ENCODE peak calls at places on chromosomes 13 and 19, in four cellular contexts. S is heart left ventricle, H is lower leg skin, O is AG04449. E is an unnamed sample.

GRCh38 chr19:17926044-17926443 is 6.8 kb upstream of the CCDC124 start:
- DNase-seq in H (no peak), O (no peak), S (no peak), E (no peak)

GRCh38 chr13:83794627-83795026 is 87.6 kb downstream of the SLITRK1 start:
- DNase-seq in H (no peak), S (no peak), O (no peak), E (no peak)

GRCh38 chr13:40983725-40984669 is 35.1 kb downstream of the ELF1 start:
- DNase-seq in O (no peak), S (no peak), H (no peak), E (no peak)

GRCh38 chr19:17333611-17334413 is 843 bp downstream of the ANO8 start:
- DNase-seq in O (no peak), H (no peak), S (no peak), E (peak; percentile 37)

GRCh38 chr19:2933490-2933910 is 11.3 kb downstream of the ZNF77 start:
- DNase-seq in H (peak; percentile 37), S (no peak), O (no peak), E (no peak)

GRCh38 chr19:28466107-28467045 is 746.6 kb downstream of the UQCRFS1 start:
- DNase-seq in S (peak; percentile 30), O (no peak), H (peak; percentile 88), E (peak; percentile 16)

GRCh38 chr19:47377801-47378200 is 28.7 kb downstream of the DHX34 start:
- DNase-seq in S (no peak), O (no peak), H (no peak), E (no peak)

GRCh38 chr19:45499196-45500180 is 1.2 kb downstream of the PPM1N start:
- DNase-seq in O (no peak), S (no peak), H (no peak), E (no peak)

GRCh38 chr19:29278716-29279115 is 65.8 kb upstream of the UQCRFS1 start:
- DNase-seq in H (no peak), S (no peak), O (no peak), E (no peak)

GRCh38 chr19:14843587-14843986 is 5.1 kb downstream of the OR7A10 start:
- DNase-seq in S (no peak), O (no peak), H (no peak), E (no peak)

GRCh38 chr19:19866599-19867248 is 1.0 kb downstream of the ZNF253 start:
- DNase-seq in O (no peak), H (peak; percentile 86), S (no peak), E (no peak)

GRCh38 chr19:44905437-44906160 is at the start of gene APOE:
- DNase-seq in S (no peak), O (no peak), H (no peak), E (no peak)

GRCh38 chr19:38375748-38376147 is 1.4 kb downstream of the PSMD8 start:
- DNase-seq in H (no peak), S (peak; percentile 61), O (no peak), E (no peak)

GRCh38 chr19:2867025-2867991 is at the start of gene ZNF556:
- DNase-seq in O (no peak), S (no peak), H (no peak), E (no peak)

GRCh38 chr13:63455938-63456337 is 2040.3 kb upstream of the PCDH20 start:
- DNase-seq in O (no peak), H (no peak), S (no peak), E (no peak)

GRCh38 chr19:41377977-41378707 is 1.8 kb downstream of the TMEM91 start:
- DNase-seq in S (no peak), H (no peak), O (no peak), E (no peak)
- TF ChIP-seq CTCF in S (no peak), H (no peak), O (peak; percentile 27), E (no peak)

GRCh38 chr13:72565893-72566292 is 161.5 kb downstream of the MZT1 start:
- DNase-seq in O (no peak), H (no peak), S (no peak), E (peak; percentile 1)
- TF ChIP-seq CTCF in O (peak; percentile 37), H (no peak), S (no peak), E (peak; percentile 45)

GRCh38 chr13:92221916-92222315 is 823.5 kb downstream of the GPC5 start:
- DNase-seq in H (no peak), O (no peak), S (no peak), E (no peak)

GRCh38 chr13:92224825-92225224 is 826.4 kb downstream of the GPC5 start:
- DNase-seq in S (no peak), O (no peak), H (no peak), E (no peak)

GRCh38 chr13:92225861-92226260 is 827.4 kb downstream of the GPC5 start:
- DNase-seq in H (no peak), O (no peak), S (no peak), E (no peak)

DNA sequence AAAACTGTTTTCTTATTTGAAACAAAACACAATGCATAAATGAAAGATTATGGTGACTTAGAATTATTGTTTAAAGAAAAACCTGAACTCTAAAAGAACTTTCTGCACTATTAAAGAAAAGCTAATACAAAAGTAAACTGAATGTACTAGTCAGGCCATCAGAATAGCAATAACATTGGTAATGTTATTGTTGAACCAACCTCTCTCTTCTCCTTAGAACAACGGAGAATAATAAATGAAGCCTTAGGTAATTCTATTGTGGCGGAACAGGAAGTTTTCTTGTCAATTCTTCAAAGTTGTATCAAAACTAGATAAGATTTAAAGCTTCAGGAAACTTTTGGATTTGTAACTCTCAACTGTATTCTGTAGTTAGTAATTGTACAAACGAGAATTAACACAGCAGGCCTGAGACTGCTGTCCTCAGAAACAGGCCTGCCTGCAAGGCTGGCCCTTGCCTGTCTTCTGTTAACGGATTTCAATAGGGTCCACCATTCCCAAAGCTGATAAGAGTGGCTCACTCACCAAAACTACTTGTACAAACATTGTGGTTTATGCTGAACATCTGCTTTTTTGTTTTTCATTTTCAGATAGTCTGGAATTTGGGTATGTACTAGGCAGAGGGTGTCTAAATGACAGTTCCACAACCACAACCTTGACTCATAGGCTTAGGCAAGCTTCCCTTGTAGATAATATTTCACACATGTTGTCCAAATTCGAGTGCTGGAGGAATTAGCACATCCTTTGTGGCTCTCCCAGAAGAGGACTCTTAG is 825.8 kb downstream of the GPC5 start:
- DNase-seq in S (no peak), O (no peak), H (no peak), E (no peak)
- TF ChIP-seq CTCF in S (no peak), O (no peak), H (no peak), E (no peak)

DNA sequence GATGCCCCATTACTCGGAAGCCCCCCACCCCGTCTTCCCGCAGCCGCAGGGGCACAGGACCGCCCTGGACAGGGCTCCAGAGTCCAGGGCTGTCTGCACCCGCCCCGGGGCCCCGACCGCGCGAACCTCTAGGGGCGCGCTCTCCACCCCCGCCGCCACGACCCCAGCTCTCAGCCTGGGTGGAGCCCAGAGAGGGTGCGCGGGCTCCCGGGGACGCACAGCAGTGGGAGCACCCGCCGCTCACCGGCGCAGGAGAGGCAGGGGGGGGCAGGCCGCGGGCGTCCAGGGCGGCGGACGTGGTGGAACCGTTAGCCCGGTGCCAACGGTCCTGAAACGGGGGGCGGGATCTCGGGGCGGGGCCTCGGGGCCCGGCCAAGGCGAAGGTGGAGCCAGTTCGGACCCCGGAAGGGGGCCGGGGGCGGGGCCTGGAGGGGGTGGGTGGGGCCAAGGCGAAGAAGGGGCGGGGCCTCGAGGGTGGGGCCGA is at the start of gene ATP8B3:
- DNase-seq in H (no peak), O (no peak), S (no peak), E (no peak)
- TF ChIP-seq CTCF in H (no peak), O (peak; percentile 34), S (no peak), E (peak; percentile 3)

GRCh38 chr19:54156953-54157352 is 2.6 kb downstream of the LENG1 start:
- DNase-seq in O (no peak), H (no peak), S (no peak), E (no peak)

GRCh38 chr19:54154603-54155345 is 4.7 kb downstream of the LENG1 start:
- DNase-seq in S (no peak), H (no peak), O (no peak), E (no peak)

GRCh38 chr19:54156490-54156889 is 3.0 kb downstream of the LENG1 start:
- DNase-seq in O (no peak), S (no peak), H (no peak), E (no peak)

GRCh38 chr19:54153731-54154326 is 5.7 kb downstream of the LENG1 start:
- DNase-seq in S (no peak), H (no peak), O (no peak), E (no peak)

DNA sequence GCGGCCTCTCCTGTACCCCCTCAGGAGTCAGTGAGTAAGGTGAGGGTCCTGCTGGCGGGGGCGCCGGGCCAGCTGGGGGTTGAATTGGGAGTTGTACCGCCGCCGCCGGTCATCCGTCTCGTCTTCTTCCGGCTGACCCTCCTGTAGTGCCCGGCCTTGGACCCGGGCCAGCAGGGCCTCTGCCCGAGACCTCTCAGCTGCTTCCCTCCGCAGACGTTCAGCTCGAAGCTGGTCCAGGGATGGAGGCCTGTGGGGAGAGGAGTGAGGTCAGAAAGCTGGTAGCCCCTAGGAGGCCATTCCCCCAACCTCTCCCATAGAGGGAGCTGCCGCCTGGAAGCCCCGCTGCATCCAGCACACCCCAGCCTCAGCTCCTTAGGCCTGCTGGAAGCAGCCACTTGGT is 3.8 kb downstream of the LENG1 start:
- DNase-seq in O (no peak), H (no peak), S (no peak), E (no peak)
- TF ChIP-seq CTCF in O (no peak), H (no peak), S (no peak), E (no peak)

DNA sequence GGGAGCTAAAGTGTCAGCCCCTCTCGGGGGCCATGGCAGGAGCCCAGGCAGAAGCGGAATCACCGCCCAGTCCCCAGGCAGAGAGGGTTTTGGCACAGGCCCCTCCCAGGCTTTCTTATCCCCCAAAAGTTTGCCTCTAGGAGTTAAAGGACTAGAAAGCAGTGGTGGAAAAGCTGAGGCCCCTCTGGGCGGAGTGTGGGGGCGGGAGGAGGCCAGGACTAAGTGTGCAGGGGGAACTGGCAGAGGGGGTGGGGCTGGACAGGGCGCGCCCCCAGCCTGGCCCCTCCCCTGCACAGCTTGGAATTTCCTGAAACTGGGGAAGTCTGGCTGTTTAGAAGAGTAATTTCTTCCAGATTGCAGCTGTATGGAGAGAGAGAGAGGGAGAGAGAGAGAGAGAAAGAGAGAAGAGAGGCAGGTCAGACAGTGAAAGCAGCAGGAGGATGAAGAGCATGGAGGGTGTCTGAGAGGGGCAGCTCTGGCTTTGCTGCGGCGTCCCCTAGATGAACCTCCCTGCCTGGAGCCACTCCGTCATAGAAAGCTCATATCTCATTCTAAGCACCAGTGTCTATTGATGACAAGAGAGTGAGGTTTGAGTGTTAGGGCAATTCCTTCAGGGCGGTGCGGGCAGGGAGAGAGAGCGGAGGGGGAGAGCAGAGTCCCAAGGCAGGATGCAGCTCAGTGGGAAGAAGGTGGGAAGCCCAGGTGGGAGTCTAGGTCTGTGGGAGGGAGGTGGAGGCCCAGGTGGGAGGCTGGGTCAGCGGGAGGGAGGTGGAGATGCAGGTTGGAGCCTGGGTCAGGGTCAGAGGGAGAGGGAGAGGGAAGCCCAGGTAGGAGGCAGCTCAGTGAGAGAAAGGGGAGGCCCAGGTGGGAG is at the start of gene CDC42EP5:
- DNase-seq in H (peak; percentile 95), S (peak; percentile 84), O (peak; percentile 57), E (peak; percentile 76)
- TF ChIP-seq CTCF in H (no peak), S (no peak), O (no peak), E (no peak)

GRCh38 chr13:43744630-43745029 is 42.1 kb downstream of the ENOX1 start:
- DNase-seq in S (no peak), O (no peak), H (no peak), E (no peak)
- TF ChIP-seq CTCF in S (no peak), O (no peak), H (no peak), E (no peak)

DNA sequence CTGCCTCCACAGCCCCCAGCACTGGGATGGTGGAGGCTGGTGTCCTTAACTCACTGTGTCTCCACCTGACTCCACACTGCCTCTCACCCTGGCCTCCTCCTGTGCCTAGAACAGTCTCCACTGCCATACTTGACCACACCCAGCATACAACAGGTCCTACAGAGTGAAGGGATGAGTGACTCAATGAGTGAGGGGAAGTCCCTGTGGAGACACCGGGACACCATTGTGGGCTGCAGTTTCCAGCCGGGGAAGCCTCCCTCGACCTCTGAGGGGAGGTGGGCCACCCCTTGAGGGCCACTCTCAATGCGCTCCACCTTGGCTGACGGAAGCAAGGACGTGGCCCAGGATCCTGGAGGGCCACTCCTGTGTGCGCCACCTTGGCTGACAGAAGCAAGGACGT is 2.8 kb upstream of the ZNF135 start:
- DNase-seq in H (no peak), S (no peak), O (no peak), E (no peak)
- TF ChIP-seq CTCF in H (no peak), S (no peak), O (no peak), E (no peak)